ENCODE peak calls at places on chromosomes 11 and 22, in six cellular contexts. U is upper lobe of right lung, A is psoas muscle, X is heart left ventricle, B is AG10803, P is A549. T is an unnamed sample.

GRCh38 chr11:58616594-58616993 is 5.9 kb upstream of the CNTF start:
- DNase-seq in U (no peak), A (peak; percentile 73), X (no peak), B (peak; percentile 93), P (no peak), T (peak; percentile 85)

GRCh38 chr11:93663021-93663420 is 1.5 kb downstream of the CEP295 start:
- DNase-seq in U (no peak), A (no peak), X (no peak), B (no peak), P (no peak), T (no peak)

GRCh38 chr11:116073854-116074837 is 569.9 kb upstream of the CADM1 start:
- DNase-seq in U (no peak), A (no peak), X (peak; percentile 59), B (no peak), P (no peak), T (no peak)

GRCh38 chr11:69499946-69500284 is 18.5 kb downstream of the LINC01488 start:
- DNase-seq in U (peak; percentile 49), A (no peak), X (no peak), B (no peak), P (no peak), T (peak; percentile 17)

GRCh38 chr11:31651208-31651607 is 141.6 kb downstream of the ELP4 start:
- DNase-seq in U (no peak), A (no peak), X (no peak), B (no peak), P (no peak), T (no peak)

GRCh38 chr22:46661221-46661851 is 41.1 kb downstream of the GRAMD4 start:
- DNase-seq in U (no peak), A (no peak), X (no peak), B (no peak), P (peak; percentile 58), T (peak; percentile 25)

GRCh38 chr22:37428649-37429586 is 1.6 kb upstream of the ELFN2 start:
- DNase-seq in U (no peak), A (no peak), X (peak; percentile 66), B (peak; percentile 20), P (peak; percentile 64), T (peak; percentile 75)

GRCh38 chr11:61526956-61527731 is 18.6 kb downstream of the LRRC10B start:
- DNase-seq in U (no peak), A (no peak), X (no peak), B (no peak), P (no peak), T (no peak)

GRCh38 chr11:5881756-5882155 is 1.3 kb downstream of the OR52E4 start:
- DNase-seq in U (no peak), A (no peak), X (no peak), B (no peak), P (no peak), T (no peak)

GRCh38 chr11:108973402-108974119 is 308.7 kb downstream of the DDX10 start:
- DNase-seq in U (no peak), A (no peak), X (no peak), B (peak; percentile 92), P (peak; percentile 39), T (peak; percentile 94)

GRCh38 chr22:45441158-45441557 is 27.7 kb downstream of the RIBC2 start:
- DNase-seq in U (no peak), A (peak; percentile 46), X (no peak), B (peak; percentile 69), P (peak; percentile 46), T (peak; percentile 65)

GRCh38 chr11:2136209-2136951 is 2.8 kb downstream of the IGF2 start:
- DNase-seq in U (no peak), A (peak; percentile 13), X (peak; percentile 53), B (no peak), P (no peak), T (no peak)

GRCh38 chr22:39471421-39472141 is 14.8 kb downstream of the MGAT3 start:
- DNase-seq in U (peak; percentile 81), A (no peak), X (no peak), B (peak; percentile 51), P (no peak), T (no peak)

GRCh38 chr11:128705124-128705920 is 11.4 kb downstream of the FLI1 start:
- DNase-seq in U (no peak), A (no peak), X (no peak), B (no peak), P (no peak), T (no peak)

GRCh38 chr11:61812736-61813411 is 3.9 kb downstream of the FADS1 start:
- DNase-seq in U (no peak), A (no peak), X (no peak), B (no peak), P (no peak), T (no peak)

GRCh38 chr11:128968916-128969315 is 26.2 kb upstream of the TP53AIP1 start:
- DNase-seq in U (no peak), A (no peak), X (no peak), B (no peak), P (no peak), T (no peak)

GRCh38 chr22:24948356-24949202 is 2.1 kb upstream of the LHFPL7 start:
- DNase-seq in U (no peak), A (no peak), X (no peak), B (no peak), P (no peak), T (no peak)

GRCh38 chr22:38026130-38027111 is 30.8 kb upstream of the PICK1 start:
- DNase-seq in U (no peak), A (no peak), X (no peak), B (no peak), P (no peak), T (no peak)

GRCh38 chr11:1371026-1371325 is 18.8 kb upstream of the BRSK2 start:
- DNase-seq in U (no peak), A (no peak), X (peak; percentile 33), B (no peak), P (no peak), T (no peak)

GRCh38 chr22:18955696-18956095 is 19.6 kb upstream of the PRODH start:
- DNase-seq in U (no peak), A (no peak), X (peak; percentile 38), B (no peak), P (no peak), T (no peak)

GRCh38 chr22:18000441-18001039 is 23.8 kb downstream of the MICAL3 start:
- DNase-seq in U (no peak), A (peak; percentile 25), X (peak; percentile 60), B (no peak), P (no peak), T (peak; percentile 46)

GRCh38 chr11:720642-721346 is 14.8 kb downstream of the EPS8L2 start:
- DNase-seq in U (no peak), A (peak; percentile 47), X (no peak), B (no peak), P (no peak), T (no peak)

GRCh38 chr22:45631839-45632238 is 39.8 kb upstream of the ATXN10 start:
- DNase-seq in U (no peak), A (no peak), X (no peak), B (no peak), P (no peak), T (no peak)

GRCh38 chr11:118054712-118055640 is 21.9 kb upstream of the TMPRSS4 start:
- DNase-seq in U (peak; percentile 40), A (no peak), X (no peak), B (no peak), P (no peak), T (no peak)

GRCh38 chr11:59545179-59546020 is 34.1 kb downstream of the OR4D9 start:
- DNase-seq in U (no peak), A (no peak), X (no peak), B (no peak), P (peak; percentile 76), T (no peak)

GRCh38 chr11:120431633-120432032 is 79.9 kb upstream of the GRIK4 start:
- DNase-seq in U (no peak), A (no peak), X (no peak), B (peak; percentile 71), P (peak; percentile 19), T (peak; percentile 47)

DNA sequence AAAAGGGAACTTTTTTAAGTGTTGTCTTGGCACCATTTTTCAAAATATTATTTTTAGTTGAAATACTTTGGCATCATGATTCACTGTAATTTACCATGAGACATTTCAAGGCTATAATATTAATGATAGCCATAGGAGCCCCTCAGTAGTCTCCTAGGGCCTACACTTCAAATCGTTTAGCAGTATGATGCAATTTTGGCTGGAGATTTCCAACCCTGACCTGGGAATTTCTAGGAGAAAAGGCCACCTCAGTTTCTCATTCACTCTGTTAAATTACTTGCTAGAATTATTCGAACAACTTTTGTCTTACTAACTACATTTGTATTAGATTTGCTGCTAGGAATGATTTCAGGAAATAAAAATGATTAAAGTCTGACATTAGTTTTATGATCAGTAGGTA is 1610.9 kb upstream of the RAG2 start:
- DNase-seq in U (no peak), A (no peak), X (no peak), B (no peak), P (no peak), T (no peak)
- TF ChIP-seq CTCF in U (no peak), A (no peak), X (no peak), B (no peak), P (no peak), T (no peak)

GRCh38 chr11:134206185-134206584 is 17.6 kb downstream of the NCAPD3 start:
- DNase-seq in U (no peak), A (no peak), X (no peak), B (no peak), P (no peak), T (no peak)
- H3K4me3 ChIP-seq in U (no peak overlapping the region), A (no peak overlapping the region), X (no peak overlapping the region), B (no peak overlapping the region), P (no peak overlapping the region), T (no peak overlapping the region)

DNA sequence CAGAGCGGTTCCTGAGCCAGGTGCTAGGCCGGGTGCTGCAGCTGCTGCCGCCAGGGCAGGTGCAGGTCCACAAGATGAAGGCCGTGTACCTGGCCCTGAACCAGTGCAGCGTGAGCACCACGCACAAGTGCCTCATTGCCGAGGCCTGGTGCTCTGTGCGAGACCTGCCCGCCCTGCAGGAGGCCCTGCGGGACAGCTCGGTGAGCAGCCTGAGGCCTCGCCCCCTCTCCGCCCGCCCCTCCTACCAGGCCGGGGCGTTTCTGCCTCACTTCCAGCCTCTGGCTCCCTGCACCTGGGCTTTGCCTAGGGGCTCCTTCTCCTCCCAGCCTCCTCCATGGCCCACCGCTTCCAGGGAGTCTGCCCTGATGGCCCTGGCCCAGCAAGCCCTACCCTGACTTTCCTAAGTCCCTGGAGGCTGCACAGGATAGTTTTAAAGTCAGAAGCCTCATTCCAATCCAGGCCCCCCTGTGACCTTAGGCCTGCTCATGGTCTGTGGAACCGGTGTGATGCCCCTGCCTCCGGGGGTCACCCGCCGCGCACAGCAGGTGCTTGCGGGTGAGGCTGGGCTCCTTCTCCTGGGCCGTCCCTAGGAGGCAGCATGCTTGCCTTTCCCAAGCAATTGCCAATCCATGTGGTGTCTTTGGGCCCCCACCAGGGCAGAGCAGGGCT is 5.5 kb downstream of the TCIRG1 start:
- DNase-seq in U (no peak), A (no peak), X (peak; percentile 56), B (no peak), P (no peak), T (no peak)
- TF ChIP-seq CTCF in U (no peak), A (no peak), X (no peak), B (no peak), P (no peak), T (no peak)

DNA sequence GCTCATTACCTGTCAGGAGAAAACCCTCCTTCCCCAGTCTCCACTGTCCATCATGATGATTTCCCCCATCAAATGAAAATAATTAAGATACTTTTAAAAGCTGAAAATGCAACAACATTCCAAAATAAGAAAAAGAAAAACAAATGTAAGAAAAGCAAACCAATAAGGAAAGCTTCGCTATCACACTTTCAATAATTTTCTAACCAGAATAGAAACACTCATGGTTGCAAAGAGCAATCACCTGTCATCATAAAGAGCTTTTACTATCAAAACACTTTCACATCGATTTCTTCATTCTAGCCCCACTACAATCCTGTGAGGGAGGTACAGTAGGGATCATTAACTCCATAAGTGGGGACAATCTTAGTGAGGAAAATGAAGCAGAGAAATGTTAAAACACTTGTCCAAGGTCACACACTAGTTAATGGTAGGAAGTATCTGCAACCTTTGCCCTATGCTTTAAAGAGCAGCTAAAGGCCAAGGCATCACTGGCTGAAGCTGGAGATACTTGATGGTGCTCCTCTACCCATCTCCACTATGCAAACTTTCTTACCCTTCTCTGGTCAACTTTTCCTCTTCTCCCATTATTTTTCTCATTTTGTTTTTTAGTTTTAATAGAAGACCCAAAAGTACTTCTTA is 2.6 kb downstream of the RBM4B start:
- DNase-seq in U (no peak), A (no peak), X (no peak), B (no peak), P (no peak), T (no peak)
- H3K4me3 ChIP-seq in U (no peak overlapping the region), A (peak overlapping the region; percentile 86), X (no peak overlapping the region), B (no peak overlapping the region), P (no peak overlapping the region), T (no peak overlapping the region)

T was measured in foreskin fibroblast.